ENCODE peak calls at places on chromosomes 5 and 9, in five cellular contexts. B is keratinocyte, J is fibroblast of mammary gland, V is AG10803, D is fibroblast of the aortic adventitia. T is an unnamed sample.

GRCh38 chr9:88303785-88304495 is 84.3 kb upstream of the SPIN1 start:
- DNase-seq in B (no peak), J (peak), V (peak), D (peak), T (no peak)

GRCh38 chr5:540215-541147 is 16.2 kb upstream of the SLC9A3 start:
- DNase-seq in B (no peak), J (no peak), V (no peak), D (no peak), T (no peak)

GRCh38 chr5:176530983-176531901 is 6.0 kb downstream of the RNF44 start:
- DNase-seq in B (no peak), J (peak), V (no peak), D (no peak), T (peak)

GRCh38 chr5:1801061-1801953 is at the start of gene NDUFS6:
- DNase-seq in B (no peak), J (peak), V (peak), D (peak), T (peak)

GRCh38 chr5:142115937-142116614 is 7.5 kb downstream of the NDFIP1 start:
- DNase-seq in B (no peak), J (peak), V (peak), D (peak), T (peak)

GRCh38 chr5:128791312-128791711 is 174.0 kb upstream of the SLC27A6 start:
- DNase-seq in B (no peak), J (no peak), V (no peak), D (no peak), T (no peak)

GRCh38 chr5:177194278-177194677 is 60.7 kb downstream of the NSD1 start:
- DNase-seq in B (peak), J (peak), V (peak), D (peak), T (peak)

GRCh38 chr9:108207611-108208051 is 648.2 kb downstream of the ACTL7B start:
- DNase-seq in B (no peak), J (peak), V (peak), D (peak), T (no peak)

GRCh38 chr5:92467695-92468094 is 1084.6 kb upstream of the ARRDC3 start:
- DNase-seq in B (no peak), J (no peak), V (no peak), D (no peak), T (no peak)

GRCh38 chr5:66757219-66757833 is 161.1 kb downstream of the MAST4 start:
- DNase-seq in B (no peak), J (peak), V (peak), D (peak), T (no peak)

GRCh38 chr9:108275906-108276305 is 579.9 kb downstream of the ACTL7B start:
- DNase-seq in B (no peak), J (no peak), V (no peak), D (peak), T (peak)

GRCh38 chr9:117466111-117466510 is 51.3 kb upstream of the ASTN2 start:
- DNase-seq in B (no peak), J (no peak), V (no peak), D (no peak), T (no peak)

GRCh38 chr5:17217421-17218352 is at the start of gene BASP1:
- DNase-seq in B (no peak), J (peak), V (peak), D (peak), T (peak)

GRCh38 chr9:93267681-93268505 is 84.0 kb downstream of the WNK2 start:
- DNase-seq in B (no peak), J (no peak), V (no peak), D (no peak), T (no peak)

GRCh38 chr9:93265972-93266371 is 82.0 kb downstream of the WNK2 start:
- DNase-seq in B (no peak), J (no peak), V (no peak), D (no peak), T (no peak)

GRCh38 chr9:93267091-93267541 is 83.2 kb downstream of the WNK2 start:
- DNase-seq in B (no peak), J (no peak), V (no peak), D (no peak), T (no peak)

GRCh38 chr9:93265301-93265971 is 81.5 kb downstream of the WNK2 start:
- DNase-seq in B (no peak), J (no peak), V (no peak), D (no peak), T (no peak)

DNA sequence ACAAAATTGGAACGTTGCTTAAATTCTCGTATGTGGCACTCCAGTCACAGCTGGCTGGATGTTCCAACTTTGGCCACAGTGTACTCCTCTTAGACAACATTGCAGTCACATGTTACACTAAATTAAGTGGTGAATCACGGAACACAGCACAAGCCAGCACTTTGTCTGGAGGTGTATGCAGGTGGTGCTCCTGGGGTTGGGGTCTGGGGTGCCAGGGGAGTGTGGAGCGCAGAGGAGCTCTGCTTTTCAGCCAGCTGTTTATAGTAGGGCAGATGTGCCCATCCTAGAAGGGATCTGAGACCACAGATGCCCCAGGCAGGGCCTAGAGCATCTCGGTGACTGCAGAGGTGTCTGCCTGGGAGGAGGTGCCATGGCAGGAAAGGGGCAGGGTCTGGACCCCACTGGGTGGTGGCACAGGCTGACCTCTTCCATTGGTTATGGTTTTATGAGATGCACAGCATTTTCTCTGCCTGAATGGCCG is 82.6 kb downstream of the WNK2 start:
- DNase-seq in B (no peak), J (no peak), V (no peak), D (no peak), T (no peak)
- H3K4me3 ChIP-seq in B (no peak), J (no peak), V (no peak), D (no peak), T (no peak)

DNA sequence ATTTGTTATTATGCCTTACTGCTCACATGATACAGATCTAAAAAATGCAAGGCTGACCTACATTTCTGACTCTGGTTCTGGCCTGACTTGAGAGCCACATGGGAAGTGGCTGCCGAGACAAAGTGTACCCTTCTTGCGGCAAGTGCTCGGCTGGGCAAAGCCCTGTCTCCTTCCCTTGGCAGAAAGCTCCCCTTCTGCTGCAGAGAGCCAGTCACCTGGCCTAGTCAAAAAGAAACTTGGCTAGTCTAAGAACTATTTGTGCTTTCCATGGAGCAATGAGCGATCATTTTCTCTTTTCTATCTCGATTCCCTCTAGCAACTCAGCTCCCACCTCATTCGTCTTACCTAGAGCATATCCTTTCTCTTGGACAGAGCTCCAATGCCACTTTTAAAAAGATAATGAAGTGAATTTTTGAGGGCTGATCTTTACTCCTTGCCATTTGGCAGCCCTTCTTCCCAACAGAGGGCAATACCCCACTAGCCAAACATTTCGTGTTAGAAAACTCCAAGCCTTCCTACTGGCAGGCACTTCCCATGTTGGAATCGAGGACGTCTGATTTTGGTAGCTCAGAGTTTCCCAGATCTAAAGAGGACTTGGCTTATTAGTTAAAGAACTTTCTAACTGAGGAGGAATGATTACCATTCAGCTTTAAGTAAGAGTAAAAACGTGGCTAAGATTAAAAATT is 108.1 kb upstream of the PRRC1 start:
- DNase-seq in B (no peak), J (no peak), V (peak), D (no peak), T (no peak)
- H3K4me3 ChIP-seq in B (no peak), J (no peak), V (no peak), D (no peak), T (peak)

DNA sequence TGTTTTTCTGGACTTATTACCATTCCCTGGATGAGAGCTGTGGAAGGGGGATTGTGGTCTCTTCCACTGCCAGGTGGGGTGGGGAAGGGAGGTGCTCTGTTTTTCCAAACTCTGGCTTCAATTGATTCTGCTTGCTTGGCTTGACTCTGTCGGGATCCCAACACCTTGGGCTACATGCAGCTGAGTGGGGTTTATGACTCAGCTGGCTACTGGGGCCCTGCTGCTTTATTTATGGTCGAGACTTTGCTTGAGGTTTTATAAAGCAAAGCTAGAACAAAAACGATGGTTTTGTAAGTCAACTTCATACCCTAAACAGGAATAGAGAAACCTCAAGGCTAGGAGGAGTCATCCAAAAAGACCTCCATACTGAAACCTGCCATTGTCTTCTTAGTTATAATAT is 76.3 kb downstream of the AOPEP start:
- DNase-seq in B (no peak), J (peak), V (peak), D (no peak), T (peak)
- H3K4me3 ChIP-seq in B (peak), J (no peak), V (no peak), D (no peak), T (no peak)

GRCh38 chr5:125700380-125700856 is 722.8 kb upstream of the GRAMD2B start:
- DNase-seq in B (no peak), J (peak), V (peak), D (peak), T (no peak)
- H3K4me3 ChIP-seq in B (no peak), J (no peak), V (no peak), D (no peak), T (no peak)

GRCh38 chr9:114155263-114155966 is at the start of gene COL27A1:
- DNase-seq in B (no peak), J (peak), V (peak), D (peak), T (peak)

GRCh38 chr9:114155967-114156294 is 594 bp downstream of the COL27A1 start:
- DNase-seq in B (no peak), J (no peak), V (no peak), D (no peak), T (peak)

GRCh38 chr9:114157516-114158176 is 2.3 kb downstream of the COL27A1 start:
- DNase-seq in B (no peak), J (peak), V (peak), D (no peak), T (no peak)

GRCh38 chr9:114156658-114157421 is 1.5 kb downstream of the COL27A1 start:
- DNase-seq in B (no peak), J (peak), V (peak), D (peak), T (peak)

GRCh38 chr9:114156311-114156657 is 947 bp downstream of the COL27A1 start:
- DNase-seq in B (no peak), J (no peak), V (no peak), D (no peak), T (no peak)
- H3K4me3 ChIP-seq in B (peak), J (peak), V (peak), D (peak), T (peak)

GRCh38 chr9:35730486-35730854 is 1.5 kb downstream of the TLN1 start:
- DNase-seq in B (no peak), J (no peak), V (no peak), D (no peak), T (no peak)
- H3K4me3 ChIP-seq in B (no peak), J (peak), V (peak), D (peak), T (peak)

DNA sequence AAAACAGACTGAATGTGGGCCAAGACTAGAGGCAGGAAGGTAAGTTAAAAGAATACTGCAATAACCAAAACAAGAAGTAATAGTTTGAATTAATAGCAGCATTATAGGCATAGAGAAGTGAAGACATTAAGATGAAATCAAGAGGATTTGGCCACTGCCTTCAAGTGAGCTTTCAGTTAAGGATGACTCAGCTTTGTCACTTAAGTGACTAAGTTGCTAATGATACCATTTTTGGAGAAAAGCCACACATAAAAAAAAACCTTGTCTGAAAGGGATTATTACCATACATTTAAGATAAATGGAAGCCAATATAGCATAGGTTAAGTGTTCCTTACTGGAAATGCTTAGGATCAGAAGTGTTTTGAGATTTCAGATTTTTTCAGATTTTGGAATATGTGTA is 57.0 kb downstream of the ECPAS start:
- DNase-seq in B (no peak), J (peak), V (peak), D (peak), T (no peak)
- H3K4me3 ChIP-seq in B (no peak), J (no peak), V (no peak), D (no peak), T (no peak)

DNA sequence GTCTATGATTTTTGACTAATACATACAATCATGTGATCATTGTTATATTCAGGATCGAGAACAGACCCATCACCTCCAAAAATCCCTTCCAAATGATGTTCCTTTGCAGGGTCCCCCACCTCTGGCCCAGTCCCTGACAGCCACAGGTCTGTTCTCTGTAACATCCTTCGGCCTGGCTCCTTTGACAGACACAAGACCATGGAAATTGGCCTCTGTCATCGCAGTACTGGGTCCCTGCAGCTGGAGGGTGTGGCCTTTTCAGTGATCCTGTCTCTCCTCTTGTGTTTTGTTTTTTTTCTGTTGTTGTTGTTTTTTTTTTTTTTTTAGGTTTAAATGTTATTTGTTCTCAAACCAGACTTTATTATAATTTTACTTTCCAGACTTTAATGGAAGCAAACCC is 27.4 kb upstream of the ANKRD33B start:
- DNase-seq in B (no peak), J (no peak), V (no peak), D (no peak), T (no peak)
- H3K4me3 ChIP-seq in B (no peak), J (no peak), V (no peak), D (no peak), T (no peak)

GRCh38 chr5:139637438-139638089 is 10.6 kb upstream of the CXXC5 start:
- DNase-seq in B (no peak), J (peak), V (peak), D (peak), T (peak)

GRCh38 chr5:139636975-139637408 is 11.2 kb upstream of the CXXC5 start:
- DNase-seq in B (peak), J (peak), V (peak), D (no peak), T (no peak)

GRCh38 chr5:139639619-139640431 is 8.3 kb upstream of the CXXC5 start:
- DNase-seq in B (no peak), J (peak), V (no peak), D (no peak), T (peak)

GRCh38 chr5:139638736-139639618 is 9.2 kb upstream of the CXXC5 start:
- DNase-seq in B (no peak), J (no peak), V (no peak), D (no peak), T (no peak)

GRCh38 chr5:139638090-139638735 is 9.9 kb upstream of the CXXC5 start:
- DNase-seq in B (no peak), J (peak), V (peak), D (peak), T (peak)
- H3K4me3 ChIP-seq in B (no peak), J (peak), V (peak), D (peak), T (peak)

T was measured in MG63.